ENCODE peak calls at places on chromosomes 2 and 18, in seven cellular contexts. One of them, this sample, is unnamed.
A peak's percentile ranks its signal among the peaks of the same experiment; 100 is the strongest.

GRCh38 chr18:1292167-1292566 is 387.5 kb downstream of the ADCYAP1 start:
- DNase-seq in psoas muscle: no peak
- DNase-seq in GM13976: no peak
- DNase-seq in fibroblast of pulmonary artery: no peak
- DNase-seq in AG10803: no peak
- DNase-seq in HCT116: no peak
- DNase-seq in fibroblast of lung: no peak
- DNase-seq in this sample: no peak

GRCh38 chr2:20539776-20540586 is 93.1 kb downstream of the RHOB start:
- DNase-seq in AG10803: no peak
- DNase-seq in psoas muscle: peak; percentile 72
- DNase-seq in fibroblast of lung: peak; percentile 14
- DNase-seq in GM13976: no peak
- DNase-seq in HCT116: no peak
- DNase-seq in fibroblast of pulmonary artery: no peak
- DNase-seq in this sample: no peak

GRCh38 chr18:35616664-35617423 is 35.3 kb downstream of the GALNT1 start:
- DNase-seq in GM13976: peak; percentile 60
- DNase-seq in HCT116: no peak
- DNase-seq in fibroblast of lung: peak; percentile 97
- DNase-seq in fibroblast of pulmonary artery: peak; percentile 84
- DNase-seq in AG10803: peak; percentile 60
- DNase-seq in psoas muscle: no peak
- DNase-seq in this sample: peak; percentile 37

GRCh38 chr2:6791682-6792081 is 74.0 kb downstream of the CMPK2 start:
- DNase-seq in psoas muscle: no peak
- DNase-seq in fibroblast of lung: no peak
- DNase-seq in fibroblast of pulmonary artery: no peak
- DNase-seq in AG10803: no peak
- DNase-seq in HCT116: no peak
- DNase-seq in GM13976: no peak
- DNase-seq in this sample: no peak

GRCh38 chr2:62511636-62512035 is 5.6 kb upstream of the TMEM17 start:
- DNase-seq in psoas muscle: no peak
- DNase-seq in HCT116: no peak
- DNase-seq in GM13976: no peak
- DNase-seq in fibroblast of lung: no peak
- DNase-seq in fibroblast of pulmonary artery: no peak
- DNase-seq in AG10803: no peak
- DNase-seq in this sample: no peak

GRCh38 chr2:154526234-154526633 is 172.3 kb upstream of the KCNJ3 start:
- DNase-seq in fibroblast of pulmonary artery: no peak
- DNase-seq in fibroblast of lung: no peak
- DNase-seq in AG10803: no peak
- DNase-seq in psoas muscle: no peak
- DNase-seq in HCT116: no peak
- DNase-seq in GM13976: no peak
- DNase-seq in this sample: no peak

GRCh38 chr2:9336534-9337354 is 86.6 kb downstream of the ITGB1BP1 start:
- DNase-seq in GM13976: no peak
- DNase-seq in fibroblast of pulmonary artery: peak; percentile 96
- DNase-seq in fibroblast of lung: peak; percentile 90
- DNase-seq in AG10803: peak; percentile 60
- DNase-seq in psoas muscle: no peak
- DNase-seq in HCT116: no peak
- DNase-seq in this sample: peak; percentile 92

GRCh38 chr2:201797175-201797840 is 9.0 kb upstream of the CDK15 start:
- DNase-seq in GM13976: no peak
- DNase-seq in psoas muscle: no peak
- DNase-seq in fibroblast of lung: peak; percentile 93
- DNase-seq in HCT116: no peak
- DNase-seq in fibroblast of pulmonary artery: peak; percentile 21
- DNase-seq in AG10803: peak; percentile 95
- DNase-seq in this sample: peak; percentile 83

GRCh38 chr2:234425923-234426603 is 70.8 kb downstream of the ARL4C start:
- DNase-seq in HCT116: no peak
- DNase-seq in fibroblast of lung: no peak
- DNase-seq in AG10803: no peak
- DNase-seq in fibroblast of pulmonary artery: no peak
- DNase-seq in psoas muscle: no peak
- DNase-seq in GM13976: no peak
- DNase-seq in this sample: no peak

GRCh38 chr2:217568289-217568985 is 434.4 kb downstream of the TNS1 start:
- DNase-seq in GM13976: no peak
- DNase-seq in HCT116: no peak
- DNase-seq in AG10803: peak; percentile 97
- DNase-seq in psoas muscle: no peak
- DNase-seq in fibroblast of lung: peak; percentile 34
- DNase-seq in fibroblast of pulmonary artery: no peak
- DNase-seq in this sample: peak; percentile 16

GRCh38 chr2:9656270-9656766 is 25.5 kb upstream of the YWHAQ start:
- DNase-seq in HCT116: no peak
- DNase-seq in fibroblast of pulmonary artery: peak; percentile 89
- DNase-seq in AG10803: peak; percentile 92
- DNase-seq in GM13976: peak; percentile 84
- DNase-seq in psoas muscle: no peak
- DNase-seq in fibroblast of lung: peak; percentile 98
- DNase-seq in this sample: peak; percentile 90

GRCh38 chr2:8538531-8538930 is 143.3 kb upstream of the ID2 start:
- DNase-seq in GM13976: no peak
- DNase-seq in HCT116: no peak
- DNase-seq in fibroblast of pulmonary artery: no peak
- DNase-seq in AG10803: no peak
- DNase-seq in psoas muscle: no peak
- DNase-seq in fibroblast of lung: no peak
- DNase-seq in this sample: no peak

GRCh38 chr18:45590546-45590945 is 24.7 kb upstream of the SLC14A2 start:
- DNase-seq in AG10803: no peak
- DNase-seq in psoas muscle: no peak
- DNase-seq in GM13976: no peak
- DNase-seq in HCT116: no peak
- DNase-seq in fibroblast of lung: no peak
- DNase-seq in fibroblast of pulmonary artery: no peak
- DNase-seq in this sample: no peak

GRCh38 chr18:45837283-45838070 is 12.0 kb downstream of the SIGLEC15 start:
- DNase-seq in fibroblast of lung: peak; percentile 58
- DNase-seq in psoas muscle: peak; percentile 44
- DNase-seq in AG10803: peak; percentile 49
- DNase-seq in GM13976: peak; percentile 65
- DNase-seq in fibroblast of pulmonary artery: peak; percentile 66
- DNase-seq in HCT116: no peak
- DNase-seq in this sample: no peak

GRCh38 chr2:177255227-177255601 is 9.3 kb downstream of the NFE2L2 start:
- DNase-seq in fibroblast of lung: no peak
- DNase-seq in HCT116: no peak
- DNase-seq in fibroblast of pulmonary artery: no peak
- DNase-seq in GM13976: no peak
- DNase-seq in AG10803: no peak
- DNase-seq in psoas muscle: no peak
- DNase-seq in this sample: no peak

GRCh38 chr18:26088482-26088881 is 1.9 kb downstream of the SS18 start:
- DNase-seq in fibroblast of pulmonary artery: no peak
- DNase-seq in GM13976: no peak
- DNase-seq in AG10803: peak; percentile 31
- DNase-seq in HCT116: no peak
- DNase-seq in psoas muscle: no peak
- DNase-seq in fibroblast of lung: peak; percentile 26
- DNase-seq in this sample: peak; percentile 21

GRCh38 chr2:120629241-120629895 is 106.3 kb upstream of the GLI2 start:
- DNase-seq in fibroblast of pulmonary artery: no peak
- DNase-seq in fibroblast of lung: no peak
- DNase-seq in psoas muscle: no peak
- DNase-seq in GM13976: no peak
- DNase-seq in AG10803: no peak
- DNase-seq in HCT116: no peak
- DNase-seq in this sample: no peak

GRCh38 chr2:21055451-21055850 is 11.6 kb upstream of the APOB start:
- DNase-seq in fibroblast of lung: no peak
- DNase-seq in psoas muscle: no peak
- DNase-seq in fibroblast of pulmonary artery: no peak
- DNase-seq in GM13976: no peak
- DNase-seq in HCT116: no peak
- DNase-seq in AG10803: no peak
- DNase-seq in this sample: no peak

GRCh38 chr2:205892141-205893064 is 193.6 kb downstream of the INO80D start:
- DNase-seq in fibroblast of lung: peak; percentile 78
- DNase-seq in HCT116: no peak
- DNase-seq in AG10803: no peak
- DNase-seq in GM13976: no peak
- DNase-seq in fibroblast of pulmonary artery: peak; percentile 38
- DNase-seq in psoas muscle: no peak
- DNase-seq in this sample: no peak

DNA sequence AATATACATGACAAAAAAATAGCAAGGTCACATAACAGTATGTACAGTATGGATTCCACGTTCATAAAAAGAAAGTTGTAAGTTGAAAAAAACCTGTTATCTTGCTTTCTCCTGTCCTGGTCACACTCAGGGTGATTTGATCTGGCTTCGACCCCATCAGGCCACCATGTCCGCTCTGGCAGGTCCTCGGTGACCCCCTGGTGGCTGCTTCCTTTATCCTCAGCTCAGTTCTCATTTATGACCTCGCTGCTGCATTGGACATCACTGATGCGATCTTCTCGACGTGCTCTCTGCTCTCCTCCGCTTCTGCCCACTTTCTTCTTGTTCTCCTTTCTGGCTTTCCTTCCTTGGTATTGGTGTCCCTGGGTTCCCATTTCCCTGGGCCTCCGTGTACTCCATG is 29.7 kb downstream of the DGKD start:
- DNase-seq in HCT116: no peak
- DNase-seq in psoas muscle: no peak
- DNase-seq in fibroblast of pulmonary artery: no peak
- DNase-seq in fibroblast of lung: no peak
- DNase-seq in AG10803: no peak
- DNase-seq in GM13976: no peak
- DNase-seq in this sample: no peak
- TF ChIP-seq CTCF in HCT116: peak; percentile 31
- TF ChIP-seq CTCF in psoas muscle: no peak
- TF ChIP-seq CTCF in fibroblast of pulmonary artery: no peak
- TF ChIP-seq CTCF in fibroblast of lung: no peak
- TF ChIP-seq CTCF in AG10803: no peak
- TF ChIP-seq CTCF in GM13976: no peak
- TF ChIP-seq CTCF in this sample: peak; percentile 8

GRCh38 chr2:239688098-239688497 is 287.3 kb upstream of the HDAC4 start:
- DNase-seq in HCT116: no peak
- DNase-seq in AG10803: no peak
- DNase-seq in fibroblast of lung: no peak
- DNase-seq in fibroblast of pulmonary artery: no peak
- DNase-seq in psoas muscle: no peak
- DNase-seq in GM13976: no peak
- DNase-seq in this sample: no peak
- TF ChIP-seq CTCF in HCT116: peak; percentile 45
- TF ChIP-seq CTCF in AG10803: no peak
- TF ChIP-seq CTCF in fibroblast of lung: no peak
- TF ChIP-seq CTCF in fibroblast of pulmonary artery: no peak
- TF ChIP-seq CTCF in psoas muscle: no peak
- TF ChIP-seq CTCF in GM13976: no peak
- TF ChIP-seq CTCF in this sample: no peak

GRCh38 chr2:238127165-238128060 is 11.1 kb upstream of the KLHL30 start:
- DNase-seq in HCT116: no peak
- DNase-seq in psoas muscle: peak; percentile 22
- DNase-seq in fibroblast of pulmonary artery: peak; percentile 43
- DNase-seq in AG10803: peak; percentile 31
- DNase-seq in fibroblast of lung: peak; percentile 22
- DNase-seq in GM13976: no peak
- DNase-seq in this sample: peak; percentile 64
- TF ChIP-seq CTCF in HCT116: no peak
- TF ChIP-seq CTCF in psoas muscle: no peak
- TF ChIP-seq CTCF in fibroblast of pulmonary artery: peak; percentile 4
- TF ChIP-seq CTCF in AG10803: peak; percentile 1
- TF ChIP-seq CTCF in fibroblast of lung: no peak
- TF ChIP-seq CTCF in GM13976: no peak
- TF ChIP-seq CTCF in this sample: peak; percentile 17

GRCh38 chr18:49020129-49020528 is 69.4 kb upstream of the SMAD7 start:
- DNase-seq in psoas muscle: no peak
- DNase-seq in HCT116: no peak
- DNase-seq in AG10803: no peak
- DNase-seq in fibroblast of lung: no peak
- DNase-seq in fibroblast of pulmonary artery: no peak
- DNase-seq in GM13976: peak; percentile 31
- DNase-seq in this sample: no peak

GRCh38 chr18:49020621-49021021 is 69.9 kb upstream of the SMAD7 start:
- DNase-seq in HCT116: no peak
- DNase-seq in GM13976: no peak
- DNase-seq in AG10803: no peak
- DNase-seq in fibroblast of lung: peak; percentile 32
- DNase-seq in fibroblast of pulmonary artery: no peak
- DNase-seq in psoas muscle: no peak
- DNase-seq in this sample: no peak

GRCh38 chr18:49018961-49019445 is 68.2 kb upstream of the SMAD7 start:
- DNase-seq in GM13976: peak; percentile 17
- DNase-seq in AG10803: no peak
- DNase-seq in fibroblast of pulmonary artery: no peak
- DNase-seq in fibroblast of lung: no peak
- DNase-seq in psoas muscle: no peak
- DNase-seq in HCT116: no peak
- DNase-seq in this sample: no peak

GRCh38 chr18:49018553-49018943 is 67.8 kb upstream of the SMAD7 start:
- DNase-seq in AG10803: no peak
- DNase-seq in GM13976: peak; percentile 24
- DNase-seq in fibroblast of pulmonary artery: no peak
- DNase-seq in HCT116: no peak
- DNase-seq in psoas muscle: no peak
- DNase-seq in fibroblast of lung: no peak
- DNase-seq in this sample: no peak

DNA sequence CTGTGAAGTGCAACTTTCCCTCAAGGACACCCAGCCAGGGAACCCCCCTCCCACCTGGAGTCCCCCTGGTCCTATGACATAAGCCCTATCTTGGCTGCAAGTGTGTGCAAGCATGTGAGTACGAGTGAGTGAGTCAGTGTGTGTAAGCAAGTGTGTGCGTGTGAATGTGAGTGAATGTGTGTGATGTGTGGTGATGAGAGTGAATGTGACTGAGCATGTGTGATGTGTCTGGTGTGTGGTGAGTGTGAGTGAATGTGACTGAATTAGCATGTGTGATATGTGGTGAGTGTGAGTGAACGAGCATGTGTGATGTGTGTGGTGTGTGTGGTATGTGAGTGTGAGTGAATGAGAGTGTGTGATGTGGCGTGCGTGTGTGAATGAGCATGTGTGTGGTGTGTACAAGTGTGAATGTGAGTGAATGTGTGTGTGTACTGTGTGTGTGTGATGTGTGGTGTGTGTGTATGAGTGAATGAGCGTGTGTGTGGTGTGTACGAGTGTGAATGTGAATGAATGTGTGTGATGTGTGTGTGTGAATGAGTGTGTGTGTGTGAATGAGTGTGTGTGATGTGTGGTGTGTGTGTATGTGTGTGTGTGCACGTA is 68.8 kb upstream of the SMAD7 start:
- DNase-seq in AG10803: no peak
- DNase-seq in fibroblast of lung: peak; percentile 25
- DNase-seq in GM13976: peak; percentile 40
- DNase-seq in HCT116: no peak
- DNase-seq in psoas muscle: no peak
- DNase-seq in fibroblast of pulmonary artery: no peak
- DNase-seq in this sample: no peak
- TF ChIP-seq CTCF in AG10803: no peak
- TF ChIP-seq CTCF in fibroblast of lung: no peak
- TF ChIP-seq CTCF in GM13976: no peak
- TF ChIP-seq CTCF in HCT116: no peak
- TF ChIP-seq CTCF in psoas muscle: no peak
- TF ChIP-seq CTCF in fibroblast of pulmonary artery: no peak
- TF ChIP-seq CTCF in this sample: no peak